ENCODE peak calls at places on chromosomes 5 and 9, in nine cellular contexts. A is transverse colon, G is spleen, H is H1, Q is OCI-LY7, L is IMR-90, E is heart left ventricle, S is AG04449, U is breast epithelium. M is an unnamed sample.

GRCh38 chr5:60883229-60883628 is 39.2 kb upstream of the ELOVL7 start:
- DNase-seq in A (no peak), G (no peak), H (no peak), Q (peak), L (no peak), E (no peak), S (no peak), U (no peak), M (no peak)

GRCh38 chr5:68533571-68534051 is 318.1 kb downstream of the PIK3R1 start:
- DNase-seq in A (peak), G (no peak), H (no peak), Q (no peak), L (no peak), E (no peak), S (no peak), U (no peak), M (no peak)

GRCh38 chr5:95808013-95808685 is 14.4 kb downstream of the GLRX start:
- DNase-seq in A (peak), G (no peak), H (no peak), Q (no peak), L (no peak), E (no peak), S (no peak), U (no peak), M (no peak)

GRCh38 chr9:38079410-38080105 is 10.5 kb upstream of the SHB start:
- DNase-seq in A (peak), G (no peak), H (no peak), Q (no peak), L (peak), E (peak), S (no peak), U (no peak), M (peak)

GRCh38 chr5:141916522-141916921 is 7.1 kb upstream of the DELE1 start:
- DNase-seq in A (no peak), G (no peak), H (no peak), Q (peak), L (no peak), E (no peak), S (no peak), U (no peak), M (no peak)

GRCh38 chr5:131109540-131110255 is 55.4 kb downstream of the HINT1 start:
- DNase-seq in A (no peak), G (no peak), H (no peak), Q (peak), L (peak), E (no peak), S (peak), U (no peak), M (peak)

GRCh38 chr9:92147030-92147853 is 32.0 kb upstream of the SPTLC1 start:
- DNase-seq in A (peak), G (no peak), H (no peak), Q (no peak), L (peak), E (peak), S (peak), U (no peak), M (peak)

GRCh38 chr5:96256795-96257470 is 176.1 kb downstream of the PCSK1 start:
- DNase-seq in A (peak), G (no peak), H (no peak), Q (peak), L (peak), E (no peak), S (peak), U (no peak), M (peak)

GRCh38 chr5:147642666-147643065 is 132.8 kb upstream of the DPYSL3 start:
- DNase-seq in A (no peak), G (no peak), H (no peak), Q (no peak), L (no peak), E (no peak), S (no peak), U (no peak), M (no peak)

GRCh38 chr9:35357116-35357515 is 132.8 kb upstream of the RUSC2 start:
- DNase-seq in A (no peak), G (no peak), H (no peak), Q (no peak), L (peak), E (no peak), S (no peak), U (no peak), M (no peak)

GRCh38 chr5:141657937-141658545 is 6.8 kb upstream of the FCHSD1 start:
- DNase-seq in A (no peak), G (no peak), H (no peak), Q (no peak), L (peak), E (no peak), S (peak), U (no peak), M (peak)

GRCh38 chr9:87338075-87338989 is 159.3 kb upstream of the DAPK1 start:
- DNase-seq in A (no peak), G (no peak), H (no peak), Q (no peak), L (no peak), E (no peak), S (no peak), U (no peak), M (no peak)

GRCh38 chr9:87336407-87336806 is 161.3 kb upstream of the DAPK1 start:
- DNase-seq in A (no peak), G (no peak), H (no peak), Q (peak), L (no peak), E (no peak), S (no peak), U (no peak), M (no peak)

GRCh38 chr9:87334366-87334765 is 163.3 kb upstream of the DAPK1 start:
- DNase-seq in A (no peak), G (no peak), H (no peak), Q (no peak), L (no peak), E (no peak), S (no peak), U (no peak), M (no peak)

GRCh38 chr9:87337335-87338074 is 160.2 kb upstream of the DAPK1 start:
- DNase-seq in A (no peak), G (no peak), H (peak), Q (no peak), L (no peak), E (no peak), S (no peak), U (no peak), M (no peak)

GRCh38 chr9:87336914-87337333 is 160.7 kb upstream of the DAPK1 start:
- DNase-seq in A (no peak), G (no peak), H (no peak), Q (peak), L (peak), E (no peak), S (peak), U (no peak), M (peak)
- H3K4me3 ChIP-seq in A (peak), G (peak), H (peak), Q (no peak), L (peak), E (peak), S (peak), U (peak), M (peak)

GRCh38 chr5:79070002-79070567 is 518 bp downstream of the BHMT2 start:
- DNase-seq in A (no peak), G (no peak), H (no peak), Q (no peak), L (peak), E (peak), S (no peak), U (no peak), M (no peak)
- H3K4me3 ChIP-seq in A (peak), G (peak), H (no peak), Q (no peak), L (no peak), E (peak), S (peak), U (peak), M (peak)

GRCh38 chr9:96021616-96022444 is 146.3 kb downstream of the ERCC6L2 start:
- DNase-seq in A (no peak), G (no peak), H (no peak), Q (no peak), L (no peak), E (no peak), S (no peak), U (no peak), M (no peak)

GRCh38 chr9:96020300-96020821 is 144.9 kb downstream of the ERCC6L2 start:
- DNase-seq in A (no peak), G (no peak), H (no peak), Q (no peak), L (no peak), E (no peak), S (no peak), U (no peak), M (no peak)

GRCh38 chr9:96022445-96023031 is 147.0 kb downstream of the ERCC6L2 start:
- DNase-seq in A (peak), G (peak), H (peak), Q (no peak), L (no peak), E (peak), S (no peak), U (no peak), M (no peak)

GRCh38 chr9:96015876-96016686 is 140.6 kb downstream of the ERCC6L2 start:
- DNase-seq in A (no peak), G (no peak), H (no peak), Q (no peak), L (peak), E (no peak), S (peak), U (no peak), M (no peak)

GRCh38 chr9:96020822-96021615 is 145.5 kb downstream of the ERCC6L2 start:
- DNase-seq in A (peak), G (peak), H (no peak), Q (no peak), L (no peak), E (no peak), S (no peak), U (no peak), M (no peak)
- H3K4me3 ChIP-seq in A (peak), G (peak), H (peak), Q (no peak), L (peak), E (peak), S (peak), U (peak), M (peak)

GRCh38 chr9:136664000-136664798 is 1.5 kb downstream of the EGFL7 start:
- DNase-seq in A (no peak), G (no peak), H (no peak), Q (no peak), L (no peak), E (no peak), S (no peak), U (no peak), M (no peak)
- H3K4me3 ChIP-seq in A (peak), G (peak), H (no peak), Q (no peak), L (no peak), E (peak), S (no peak), U (peak), M (no peak)

DNA sequence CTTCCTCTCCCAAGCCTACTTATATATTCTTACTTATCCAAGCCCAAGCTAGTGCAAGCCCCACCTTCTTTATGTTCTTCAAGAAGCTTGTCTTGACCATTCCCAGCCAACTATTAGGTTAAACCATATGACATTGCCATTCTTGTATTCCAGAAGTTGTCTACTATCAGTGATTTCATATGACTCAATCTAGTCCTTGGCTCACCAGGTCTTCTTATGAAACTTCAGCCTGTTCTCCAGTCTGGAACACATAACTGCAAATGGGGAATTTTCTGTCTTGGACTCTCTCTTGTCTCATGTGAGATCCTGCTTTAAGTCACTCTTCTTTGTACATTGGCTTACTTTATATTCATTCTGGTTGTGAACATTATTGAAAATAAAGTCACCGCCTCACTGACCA is 130.7 kb downstream of the TTLL11 start:
- DNase-seq in A (no peak), G (no peak), H (no peak), Q (no peak), L (peak), E (no peak), S (no peak), U (no peak), M (no peak)
- H3K4me3 ChIP-seq in A (no peak), G (no peak), H (no peak), Q (no peak), L (no peak), E (no peak), S (no peak), U (no peak), M (peak)

DNA sequence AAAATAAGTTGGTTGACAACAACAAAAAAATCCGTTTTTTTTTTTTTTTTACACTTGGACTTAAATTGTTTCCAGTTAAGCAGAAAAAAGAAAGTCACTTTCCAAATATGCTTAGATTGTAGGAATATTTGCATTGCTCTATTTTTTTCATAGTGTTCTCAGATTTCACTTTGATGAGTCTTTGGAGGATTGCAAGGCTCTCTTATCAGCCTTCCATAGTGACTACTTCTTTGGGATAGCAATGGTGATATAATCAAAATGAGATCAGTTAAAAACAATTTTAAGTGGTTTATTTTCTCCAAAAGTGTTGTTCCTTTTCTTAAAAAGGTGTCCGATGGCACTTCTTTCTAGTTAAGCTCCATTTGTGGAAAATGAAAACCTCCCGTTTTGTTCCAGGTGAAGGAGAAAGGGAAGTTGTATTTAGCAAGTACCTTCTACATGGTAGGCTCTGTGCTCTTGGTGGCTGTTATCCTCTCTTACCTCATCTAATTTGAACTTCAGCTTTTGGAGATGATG is 3.9 kb downstream of the RASGRF2 start:
- DNase-seq in A (no peak), G (no peak), H (no peak), Q (no peak), L (peak), E (no peak), S (peak), U (no peak), M (no peak)
- H3K4me3 ChIP-seq in A (no peak), G (no peak), H (no peak), Q (no peak), L (peak), E (peak), S (no peak), U (no peak), M (no peak)

DNA sequence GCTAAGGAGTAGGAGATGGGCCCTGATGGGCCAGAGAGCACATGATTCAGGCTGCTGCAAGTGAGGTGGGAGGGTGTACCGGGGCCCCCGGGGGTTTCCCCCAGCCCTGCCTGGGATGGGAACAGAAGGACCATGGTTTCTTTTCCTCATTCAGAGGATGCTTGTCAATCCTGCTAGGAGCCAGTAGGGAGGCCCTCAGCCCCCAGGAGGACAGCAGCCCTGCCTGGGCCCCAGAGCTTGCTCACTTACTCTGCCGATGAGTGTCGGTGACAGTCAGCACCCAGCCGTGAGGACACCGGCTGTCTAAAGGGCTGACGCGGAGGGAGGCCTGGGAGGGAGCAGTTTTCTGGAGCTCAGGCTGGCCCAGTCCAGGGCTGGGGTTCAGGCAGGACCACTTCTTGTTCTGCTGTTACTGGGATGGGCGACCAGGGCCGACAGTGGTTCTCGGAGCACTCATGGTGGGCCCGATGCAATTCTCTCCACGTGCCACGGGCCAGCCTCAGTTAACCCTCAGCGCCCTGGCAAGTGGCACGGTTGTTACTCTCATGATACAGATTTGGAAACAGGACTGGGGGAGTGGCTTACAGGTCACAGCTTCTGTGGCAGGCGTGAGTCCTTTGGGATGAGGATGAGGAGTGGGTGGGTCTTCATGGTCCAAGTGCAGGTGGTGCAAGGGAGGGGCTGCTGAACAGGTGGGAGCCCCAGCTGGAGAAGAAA is 1.8 kb downstream of the ARRDC1 start:
- DNase-seq in A (no peak), G (peak), H (no peak), Q (no peak), L (peak), E (peak), S (no peak), U (no peak), M (no peak)
- H3K4me3 ChIP-seq in A (peak), G (peak), H (no peak), Q (peak), L (peak), E (peak), S (peak), U (peak), M (no peak)

GRCh38 chr5:32165-32564 is 59.8 kb upstream of the PLEKHG4B start:
- DNase-seq in A (no peak), G (no peak), H (no peak), Q (no peak), L (no peak), E (no peak), S (no peak), U (no peak), M (no peak)
- H3K4me3 ChIP-seq in A (no peak), G (no peak), H (no peak), Q (no peak), L (no peak), E (no peak), S (no peak), U (no peak), M (no peak)